ENCODE peak calls at places on chromosomes 7 and 10, in eight cellular contexts. M, X, Q, L, R, A, Z and N are unnamed samples.
A peak's percentile ranks its signal among the peaks of the same experiment; 100 is the strongest.

GRCh38 chr10:124006526-124006925 is 86.9 kb downstream of the CHST15 start:
- DNase-seq in M (no peak), X (no peak), Q (no peak), L (no peak), R (no peak), A (no peak), Z (no peak), N (no peak)

GRCh38 chr7:70322786-70323185 is 724.5 kb downstream of the AUTS2 start:
- DNase-seq in M (no peak), X (peak; percentile 98), Q (peak; percentile 92), L (no peak), R (no peak), A (no peak), Z (no peak), N (no peak)

GRCh38 chr10:133608855-133609254 is 17.7 kb downstream of the FRG2B start:
- DNase-seq in M (peak; percentile 23), X (no peak), Q (no peak), L (peak; percentile 22), R (peak; percentile 13), A (no peak), Z (peak; percentile 16), N (no peak)

GRCh38 chr7:35694161-35694783 is 663 bp downstream of the HERPUD2 start:
- DNase-seq in M (peak; percentile 22), X (no peak), Q (no peak), L (peak; percentile 52), R (peak; percentile 46), A (no peak), Z (no peak), N (peak; percentile 25)

GRCh38 chr10:93746844-93747284 is 10.9 kb upstream of the LGI1 start:
- DNase-seq in M (peak; percentile 83), X (no peak), Q (no peak), L (peak; percentile 100), R (peak; percentile 99), A (no peak), Z (peak; percentile 71), N (peak; percentile 98)

GRCh38 chr7:47536705-47537611 is 45.0 kb downstream of the TNS3 start:
- DNase-seq in M (peak; percentile 82), X (no peak), Q (no peak), L (peak; percentile 65), R (peak; percentile 84), A (no peak), Z (peak; percentile 82), N (peak; percentile 30)

GRCh38 chr7:129906700-129907099 is 46.1 kb downstream of the UBE2H start:
- DNase-seq in M (peak; percentile 46), X (no peak), Q (no peak), L (peak; percentile 82), R (no peak), A (no peak), Z (no peak), N (no peak)

GRCh38 chr10:24209421-24209770 is 458 bp downstream of the KIAA1217 start:
- DNase-seq in M (peak; percentile 81), X (no peak), Q (no peak), L (peak; percentile 66), R (peak; percentile 71), A (peak; percentile 43), Z (no peak), N (peak; percentile 63)

GRCh38 chr10:15084502-15084922 is 4.1 kb downstream of the ACBD7 start:
- DNase-seq in M (peak; percentile 95), X (no peak), Q (no peak), L (peak; percentile 94), R (peak; percentile 94), A (no peak), Z (peak; percentile 85), N (peak; percentile 75)

GRCh38 chr10:97109562-97109961 is 76.2 kb downstream of the SLIT1 start:
- DNase-seq in M (no peak), X (no peak), Q (peak; percentile 33), L (no peak), R (no peak), A (no peak), Z (no peak), N (no peak)